ENCODE peak calls at places on chromosomes 3 and 15, in six cellular contexts. V is stimulated activated CD4-positive, alpha-beta T cell treated with anti-CD3 and anti-CD28 coated beads, Interleukin-1b, Interleukin-23, amount 100 ng/mL, for 48 hours; F is A549; E is NCI-H1436; I is GM03348; Y is CD4-positive, CD25-positive, alpha-beta regulatory T cell. M is an unnamed sample.

GRCh38 chr15:92638709-92639365 is 16.7 kb downstream of the FAM174B start:
- DNase-seq in E (no peak), Y (no peak), F (no peak), I (no peak), V (no peak), M (no peak)

GRCh38 chr3:46970391-46971091 is 6.0 kb downstream of the CCDC12 start:
- DNase-seq in E (no peak), I (no peak), F (no peak), V (no peak), Y (no peak), M (no peak)

GRCh38 chr3:186025161-186025560 is 83.7 kb downstream of the ETV5 start:
- DNase-seq in E (no peak), F (no peak), V (peak), I (no peak), Y (no peak), M (no peak)

GRCh38 chr15:50148362-50148963 is 29.4 kb upstream of the ATP8B4 start:
- DNase-seq in F (no peak), E (no peak), I (peak), V (no peak), Y (no peak), M (peak)

GRCh38 chr3:101169516-101169915 is 150.9 kb downstream of the IMPG2 start:
- DNase-seq in F (no peak), V (no peak), I (no peak), E (no peak), Y (no peak), M (no peak)

GRCh38 chr3:33749546-33750215 is 31.6 kb upstream of the CLASP2 start:
- DNase-seq in Y (no peak), F (no peak), V (no peak), I (no peak), E (no peak), M (no peak)

GRCh38 chr3:184663756-184664155 is 48.1 kb downstream of the MAGEF1 start:
- DNase-seq in Y (no peak), V (no peak), F (no peak), E (no peak), I (peak), M (no peak)

GRCh38 chr15:85174521-85174920 is 192.9 kb downstream of the PDE8A start:
- DNase-seq in I (no peak), V (no peak), Y (no peak), F (no peak), E (no peak), M (no peak)